ENCODE peak calls at places on chromosomes 4 and X, in seven cellular contexts. O, M, N, A, Q, I and G are unnamed samples.

GRCh38 chrX:38861489-38861888 is 60.2 kb downstream of the MID1IP1 start:
- DNase-seq in O (no peak), M (no peak), N (no peak), A (no peak), Q (no peak), I (no peak), G (no peak)

GRCh38 chrX:110044531-110045249 is 41.8 kb downstream of the TMEM164 start:
- DNase-seq in O (no peak), M (no peak), N (no peak), A (no peak), Q (no peak), I (no peak), G (no peak)

GRCh38 chr4:88623097-88623496 is 30.8 kb downstream of the HERC3 start:
- DNase-seq in O (no peak), M (peak; percentile 24), N (no peak), A (no peak), Q (no peak), I (no peak), G (no peak)

GRCh38 chrX:14039344-14039743 is 9.7 kb upstream of the GEMIN8 start:
- DNase-seq in O (peak; percentile 61), M (peak; percentile 28), N (peak; percentile 12), A (peak; percentile 53), Q (peak; percentile 60), I (no peak), G (no peak)

GRCh38 chrX:11664211-11664888 is 1.4 kb downstream of the ARHGAP6 start:
- DNase-seq in O (no peak), M (no peak), N (no peak), A (peak; percentile 16), Q (no peak), I (peak; percentile 73), G (no peak)

GRCh38 chr4:124713213-124713592 is 671 bp upstream of the ANKRD50 start:
- DNase-seq in O (peak; percentile 60), M (peak; percentile 80), N (peak; percentile 13), A (no peak), Q (peak; percentile 51), I (peak; percentile 88), G (no peak)

GRCh38 chr4:71595576-71596108 is 188.2 kb downstream of the GC start:
- DNase-seq in O (no peak), M (no peak), N (no peak), A (no peak), Q (no peak), I (no peak), G (no peak)

GRCh38 chrX:17020828-17021821 is 74.7 kb downstream of the REPS2 start:
- DNase-seq in O (no peak), M (no peak), N (no peak), A (no peak), Q (no peak), I (no peak), G (no peak)

GRCh38 chr4:13484749-13485345 is 707 bp upstream of the RAB28 start:
- DNase-seq in O (peak; percentile 11), M (peak; percentile 7), N (no peak), A (peak; percentile 48), Q (no peak), I (no peak), G (no peak)

GRCh38 chrX:8870411-8870810 is 69.2 kb upstream of the FAM9A start:
- DNase-seq in O (no peak), M (no peak), N (no peak), A (no peak), Q (no peak), I (no peak), G (no peak)

GRCh38 chr4:165327211-165328100 is at the start of gene MSMO1:
- DNase-seq in O (peak; percentile 99), M (peak; percentile 97), N (peak; percentile 100), A (peak; percentile 99), Q (peak; percentile 99), I (peak; percentile 99), G (peak; percentile 100)

GRCh38 chr4:165325732-165326512 is 1.5 kb upstream of the MSMO1 start:
- DNase-seq in O (no peak), M (peak; percentile 49), N (no peak), A (peak; percentile 61), Q (no peak), I (no peak), G (no peak)

GRCh38 chr4:165326831-165327210 is 648 bp upstream of the MSMO1 start:
- DNase-seq in O (peak; percentile 30), M (peak; percentile 57), N (no peak), A (peak; percentile 61), Q (no peak), I (no peak), G (no peak)

GRCh38 chr4:165324203-165324917 is 3.1 kb upstream of the MSMO1 start:
- DNase-seq in O (no peak), M (no peak), N (no peak), A (no peak), Q (no peak), I (no peak), G (no peak)

DNA sequence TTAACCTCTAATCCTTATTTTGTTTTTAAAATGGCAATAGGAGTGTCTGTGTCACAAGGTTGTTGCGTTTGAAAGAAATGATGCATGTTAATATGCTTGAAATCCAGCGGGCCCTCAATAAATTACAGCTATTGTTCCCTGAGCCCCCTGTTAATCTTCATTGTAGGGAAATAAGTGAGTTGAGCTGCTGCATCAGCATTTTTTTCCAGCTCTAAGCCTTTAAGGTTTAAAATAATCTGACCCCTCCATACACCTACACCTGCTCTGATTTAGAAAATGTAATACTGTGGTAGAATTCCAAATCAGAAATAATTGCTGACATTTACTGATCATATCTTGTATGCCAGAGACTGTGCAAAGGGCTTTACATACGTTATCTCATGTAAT is 2.6 kb upstream of the MSMO1 start:
- DNase-seq in O (no peak), M (no peak), N (no peak), A (no peak), Q (no peak), I (no peak), G (no peak)
- H3K27ac ChIP-seq in O (no peak overlapping the region), M (no peak overlapping the region), N (no peak overlapping the region), A (no peak overlapping the region), Q (no peak overlapping the region), I (no peak overlapping the region), G (no peak overlapping the region)

DNA sequence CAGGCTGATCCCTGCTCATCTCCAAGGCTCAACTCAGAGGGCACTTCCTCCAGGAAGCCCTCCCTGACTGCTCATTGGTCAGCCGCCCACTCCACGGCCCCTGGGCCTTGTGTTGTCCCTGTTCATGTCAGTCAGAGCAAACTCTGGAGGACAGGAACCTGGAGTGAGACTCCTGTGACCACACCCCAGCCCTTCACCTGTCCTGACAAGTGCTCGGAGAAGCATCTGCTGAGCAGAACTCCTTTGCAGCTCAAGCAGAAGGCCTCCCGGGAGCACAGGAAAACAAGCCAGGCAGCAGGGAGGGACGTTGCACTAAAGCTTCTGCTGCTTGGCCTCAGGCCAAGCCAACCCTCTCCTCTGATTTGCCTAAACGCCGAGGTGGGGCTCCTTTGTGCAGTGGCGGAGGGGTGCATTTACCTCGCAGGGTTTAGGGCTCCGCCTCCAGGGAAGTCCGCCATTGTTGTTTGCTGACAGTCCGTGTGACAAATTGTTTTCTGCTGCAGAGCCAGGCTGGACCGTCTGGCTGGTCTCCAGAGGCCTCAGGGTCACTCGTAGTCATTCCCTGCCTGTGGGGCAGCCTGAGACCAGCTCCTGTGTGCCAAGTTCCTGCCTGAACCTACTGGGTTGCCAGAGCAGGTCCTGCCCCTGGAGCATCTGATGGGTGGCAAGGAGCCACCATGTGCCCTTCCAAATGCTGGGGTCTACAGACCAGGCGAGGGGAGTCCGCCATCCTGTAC is 61.8 kb downstream of the C4orf50 start:
- DNase-seq in O (no peak), M (peak; percentile 11), N (no peak), A (peak; percentile 50), Q (peak; percentile 45), I (peak; percentile 75), G (no peak)
- TF ChIP-seq POLR2AphosphoS5 in O (no peak), M (no peak), N (no peak), A (no peak), Q (no peak), I (no peak), G (no peak)

GRCh38 chr4:40843696-40844095 is 93.9 kb downstream of the NSUN7 start:
- DNase-seq in O (no peak), M (no peak), N (no peak), A (peak; percentile 76), Q (no peak), I (no peak), G (no peak)
- H3K27ac ChIP-seq in O (no peak overlapping the region), M (no peak overlapping the region), N (no peak overlapping the region), A (no peak overlapping the region), Q (no peak overlapping the region), I (no peak overlapping the region), G (no peak overlapping the region)

GRCh38 chr4:173170210-173170778 is 1.7 kb downstream of the GALNT7 start:
- DNase-seq in O (no peak), M (no peak), N (no peak), A (no peak), Q (no peak), I (no peak), G (no peak)
- TF ChIP-seq POLR2AphosphoS5 in O (no peak), M (no peak), N (no peak), A (no peak), Q (no peak), I (no peak), G (no peak)

DNA sequence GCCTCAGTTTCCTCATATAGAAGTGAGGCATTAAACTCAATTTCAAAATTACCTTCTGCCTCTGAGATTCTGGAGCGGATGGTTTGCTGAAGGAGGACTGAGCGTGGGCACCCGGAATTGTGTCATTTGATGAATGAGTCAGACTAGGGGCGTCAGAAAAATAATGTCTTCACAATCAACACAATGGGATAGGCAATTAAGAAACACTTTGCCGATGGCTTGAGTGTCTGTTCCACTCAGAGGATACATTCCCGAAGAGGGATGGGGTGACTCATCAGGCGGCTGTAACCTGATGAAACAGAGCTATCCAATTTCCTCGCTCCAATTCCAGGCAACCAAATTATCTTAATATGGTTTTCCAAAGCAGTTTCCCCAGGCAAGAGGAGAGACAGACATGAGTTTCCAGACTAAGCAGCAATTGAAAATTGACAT is 1.2 kb upstream of the CHRNA9 start:
- DNase-seq in O (no peak), M (no peak), N (no peak), A (peak; percentile 36), Q (no peak), I (no peak), G (no peak)
- H3K27ac ChIP-seq in O (no peak overlapping the region), M (no peak overlapping the region), N (no peak overlapping the region), A (no peak overlapping the region), Q (no peak overlapping the region), I (peak overlapping the region; percentile 45), G (no peak overlapping the region)

GRCh38 chrX:106995678-106996077 is 4.3 kb downstream of the MORC4 start:
- DNase-seq in O (no peak), M (no peak), N (no peak), A (no peak), Q (no peak), I (no peak), G (no peak)

GRCh38 chrX:106999002-106999975 is 723 bp downstream of the MORC4 start:
- DNase-seq in O (peak; percentile 52), M (peak; percentile 28), N (peak; percentile 48), A (peak; percentile 42), Q (peak; percentile 56), I (no peak), G (no peak)

GRCh38 chrX:106997611-106998010 is 2.4 kb downstream of the MORC4 start:
- DNase-seq in O (no peak), M (no peak), N (no peak), A (no peak), Q (no peak), I (no peak), G (no peak)

DNA sequence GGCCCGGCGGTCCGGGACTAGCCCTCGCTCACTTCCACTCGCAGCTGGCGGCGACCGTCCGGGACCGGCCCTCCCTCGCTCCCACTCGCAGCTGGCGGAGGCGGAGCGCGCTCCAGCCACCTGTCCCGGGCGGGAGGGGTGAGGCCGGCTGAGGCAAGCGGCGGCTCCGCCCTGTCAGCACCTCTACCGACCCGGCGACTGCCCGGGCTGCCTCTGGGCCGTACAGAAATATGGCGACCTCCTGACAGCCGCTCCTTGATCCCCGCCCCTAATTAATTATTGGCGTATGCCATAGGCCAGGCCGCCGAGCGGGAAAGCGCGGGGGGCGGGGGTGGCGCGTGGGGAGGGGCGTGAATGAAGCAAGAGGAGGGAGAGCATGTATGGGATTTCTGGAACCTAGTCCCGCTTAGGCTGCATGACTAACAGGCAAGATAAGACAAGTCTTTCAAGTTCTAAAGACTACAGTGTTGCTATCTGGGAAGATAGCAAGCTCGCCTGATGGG is at the start of gene MORC4:
- DNase-seq in O (peak; percentile 78), M (peak; percentile 65), N (peak; percentile 79), A (peak; percentile 76), Q (peak; percentile 84), I (peak; percentile 86), G (no peak)
- TF ChIP-seq POLR2AphosphoS5 in O (peak; percentile 37), M (no peak), N (peak; percentile 71), A (peak; percentile 55), Q (no peak), I (no peak), G (peak; percentile 81)